ENCODE peak calls at places on chromosomes 13 and 19, in four cellular contexts. C is EL; W is fibroblast of mammary gland; N is activated CD4-positive, alpha-beta T cell treated with anti-CD3 and anti-CD28 coated beads, Interleukin-2, amount 10 ng/mL, durations not matched to agents 24 days and 14 days. X is an unnamed sample.

GRCh38 chr19:47027586-47028371 is 8.1 kb downstream of the NPAS1 start:
- DNase-seq in W (no peak), N (no peak), C (no peak), X (no peak)

GRCh38 chr19:46030861-46031550 is 8.2 kb upstream of the PGLYRP1 start:
- DNase-seq in C (no peak), W (no peak), N (no peak), X (no peak)

GRCh38 chr13:76948139-76948538 is at the start of gene ACOD1:
- DNase-seq in N (no peak), C (no peak), W (peak), X (no peak)

GRCh38 chr19:16067205-16067938 is 8.9 kb upstream of the TPM4 start:
- DNase-seq in W (peak), N (no peak), C (peak), X (no peak)

GRCh38 chr19:1862424-1863307 is 713 bp downstream of the KLF16 start:
- DNase-seq in N (peak), W (no peak), C (peak), X (no peak)

GRCh38 chr13:111951982-111952565 is 114.9 kb upstream of the SOX1 start:
- DNase-seq in C (no peak), N (no peak), W (no peak), X (no peak)

GRCh38 chr19:14450168-14450874 is 17.2 kb downstream of the PKN1 start:
- DNase-seq in C (peak), W (peak), N (peak), X (peak)

GRCh38 chr13:37869756-37870488 is at the start of gene TRPC4:
- DNase-seq in C (peak), N (no peak), W (peak), X (no peak)

GRCh38 chr13:28558567-28558966 is 63.6 kb upstream of the FLT1 start:
- DNase-seq in C (no peak), W (peak), N (no peak), X (no peak)

GRCh38 chr13:29886446-29886845 is 36.0 kb upstream of the UBL3 start:
- DNase-seq in C (no peak), N (no peak), W (no peak), X (no peak)

GRCh38 chr13:20824762-20825161 is 51.0 kb upstream of the EEF1AKMT1 start:
- DNase-seq in N (no peak), W (peak), C (peak), X (no peak)

GRCh38 chr13:95075506-95075905 is 225.7 kb downstream of the ABCC4 start:
- DNase-seq in C (peak), N (no peak), W (no peak), X (no peak)

GRCh38 chr19:38850976-38851621 is 1.3 kb upstream of the HNRNPL start:
- DNase-seq in C (no peak), N (peak), W (no peak), X (no peak)

GRCh38 chr13:31322025-31322424 is 122.2 kb downstream of the B3GLCT start:
- DNase-seq in W (peak), C (no peak), N (no peak), X (no peak)

GRCh38 chr19:1291761-1292418 is 6.2 kb downstream of the EFNA2 start:
- DNase-seq in C (no peak), N (no peak), W (no peak), X (no peak)

GRCh38 chr13:106117035-106117434 is 418.4 kb downstream of the EFNB2 start:
- DNase-seq in C (peak), W (peak), N (no peak), X (no peak)

GRCh38 chr19:54464624-54465266 is 1.2 kb upstream of the LENG9 start:
- DNase-seq in N (peak), W (peak), C (peak), X (peak)

GRCh38 chr19:33207040-33207620 is 13.0 kb downstream of the LRP3 start:
- DNase-seq in N (no peak), C (no peak), W (no peak), X (no peak)

GRCh38 chr13:21823949-21824348 is 153.1 kb downstream of the FGF9 start:
- DNase-seq in N (no peak), C (no peak), W (no peak), X (no peak)